ENCODE peak calls at places on chromosomes 13 and 19, in nine cellular contexts. D is skeletal muscle cell, F is choroid plexus epithelial cell, W is fibroblast of pulmonary artery, T is hepatocyte, Q is adrenal gland, G is mucosa of descending colon, V is HAP-1, O is neuronal stem cell. S is an unnamed sample.

GRCh38 chr19:10717356-10718204 is at the start of gene DNM2:
- DNase-seq in T (peak), D (peak), Q (peak), F (peak), O (peak), V (peak), G (peak), W (peak), S (peak)

GRCh38 chr13:70729369-70729768 is 621.1 kb upstream of the KLHL1 start:
- DNase-seq in F (peak), T (no peak), W (no peak), D (no peak), G (no peak), V (no peak), O (no peak), Q (no peak), S (no peak)

GRCh38 chr13:24233351-24233901 is 72.9 kb downstream of the SPATA13 start:
- DNase-seq in O (no peak), V (no peak), T (peak), D (no peak), Q (no peak), G (no peak), F (peak), W (peak), S (peak)

GRCh38 chr19:3263866-3264265 is 39.4 kb downstream of the CELF5 start:
- DNase-seq in F (no peak), D (no peak), O (no peak), Q (no peak), G (no peak), V (no peak), W (no peak), T (no peak), S (no peak)

GRCh38 chr19:38932425-38933179 is 1.9 kb downstream of the MRPS12 start:
- DNase-seq in O (no peak), V (no peak), W (peak), F (peak), T (no peak), G (peak), D (no peak), Q (peak), S (peak)

GRCh38 chr13:66329988-66330429 is 900.1 kb downstream of the PCDH9 start:
- DNase-seq in G (no peak), V (no peak), Q (no peak), D (no peak), T (no peak), O (no peak), W (no peak), F (peak), S (no peak)

GRCh38 chr13:79810671-79811070 is 329.7 kb downstream of the NDFIP2 start:
- DNase-seq in Q (no peak), G (no peak), W (peak), F (peak), O (no peak), T (no peak), D (no peak), V (peak), S (peak)

GRCh38 chr13:68056816-68057710 is 826.9 kb upstream of the PCDH9 start:
- DNase-seq in V (no peak), Q (no peak), F (peak), T (peak), O (no peak), W (peak), G (no peak), D (peak), S (no peak)

GRCh38 chr19:14563989-14564650 is 7.7 kb downstream of the NDUFB7 start:
- DNase-seq in T (peak), D (no peak), O (no peak), F (peak), Q (peak), G (peak), V (peak), W (no peak), S (no peak)

DNA sequence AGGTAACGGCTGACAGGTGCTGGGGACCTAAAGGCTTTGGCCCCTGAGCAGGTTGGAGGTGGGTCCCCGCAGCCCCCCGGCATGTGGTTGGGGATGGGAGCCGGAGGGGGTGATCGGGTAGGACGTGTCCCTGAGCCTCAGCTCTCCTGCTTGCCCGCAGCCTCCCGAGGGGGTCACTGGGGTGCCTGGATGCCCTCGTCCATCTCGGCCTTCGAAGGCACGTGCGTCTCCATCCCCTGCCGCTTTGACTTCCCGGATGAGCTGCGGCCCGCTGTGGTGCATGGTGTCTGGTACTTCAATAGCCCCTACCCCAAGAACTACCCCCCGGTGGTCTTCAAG is 3.5 kb downstream of the MAG start:
- DNase-seq in Q (no peak), D (no peak), W (no peak), G (no peak), O (no peak), F (no peak), V (no peak), T (no peak), S (no peak)
- H3K4me3 ChIP-seq in Q (no peak), D (no peak), W (no peak), G (no peak), O (no peak), F (no peak), V (no peak), T (no peak), S (no peak)

GRCh38 chr13:97276862-97277269 is 54.7 kb downstream of the MBNL2 start:
- DNase-seq in D (no peak), O (no peak), G (no peak), W (no peak), V (no peak), F (peak), T (no peak), Q (no peak), S (no peak)

GRCh38 chr13:97273341-97273831 is 51.3 kb downstream of the MBNL2 start:
- DNase-seq in D (no peak), F (no peak), O (no peak), W (no peak), V (no peak), Q (no peak), T (no peak), G (no peak), S (no peak)

GRCh38 chr13:97275265-97275664 is 53.1 kb downstream of the MBNL2 start:
- DNase-seq in V (no peak), W (peak), F (peak), T (peak), D (peak), O (no peak), G (no peak), Q (peak), S (no peak)

GRCh38 chr13:97274782-97275252 is 52.7 kb downstream of the MBNL2 start:
- DNase-seq in W (peak), G (no peak), D (no peak), T (no peak), O (no peak), F (peak), Q (no peak), V (no peak), S (peak)

DNA sequence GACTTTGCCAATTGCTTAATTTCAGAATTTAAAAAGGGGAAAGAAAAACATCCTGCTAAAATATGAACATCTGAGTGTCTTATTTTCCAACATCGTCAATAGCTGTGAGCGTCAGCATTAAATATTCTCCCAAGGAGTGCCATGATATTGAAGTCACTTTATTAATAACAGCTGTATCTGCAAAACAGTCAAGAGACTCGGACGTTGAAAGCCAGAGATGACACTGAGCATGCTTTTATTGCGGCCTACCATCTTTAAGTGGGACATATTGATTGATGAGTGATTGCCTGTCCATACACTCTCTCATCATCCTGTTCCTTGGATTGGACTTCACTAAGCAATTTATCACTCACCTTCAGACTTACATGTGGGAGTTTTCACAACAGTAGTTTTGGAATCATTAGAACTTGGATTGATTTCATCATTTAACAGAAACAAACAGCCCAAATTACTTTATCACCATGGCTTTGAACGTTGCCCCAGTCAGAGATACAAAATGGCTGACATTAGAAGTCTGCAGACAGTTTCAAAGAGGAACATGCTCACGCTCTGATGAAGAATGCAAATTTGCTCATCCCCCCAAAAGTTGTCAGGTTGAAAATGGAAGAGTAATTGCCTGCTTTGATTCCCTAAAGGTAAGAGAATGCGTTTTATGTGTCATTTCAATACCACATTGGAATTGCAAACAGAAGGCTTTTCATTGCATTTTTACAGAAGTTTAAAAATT is 53.8 kb downstream of the MBNL2 start:
- DNase-seq in Q (no peak), F (no peak), T (no peak), G (no peak), W (no peak), D (no peak), O (no peak), V (no peak), S (no peak)
- H3K4me3 ChIP-seq in Q (no peak), F (no peak), T (no peak), G (no peak), W (no peak), D (no peak), O (no peak), V (no peak), S (no peak)

GRCh38 chr13:109468123-109468522 is 318.3 kb downstream of the IRS2 start:
- DNase-seq in D (no peak), G (no peak), O (no peak), Q (no peak), F (no peak), W (no peak), V (no peak), T (no peak), S (peak)
- H3K4me3 ChIP-seq in D (no peak), G (no peak), O (no peak), Q (no peak), F (no peak), W (no peak), V (no peak), T (no peak), S (no peak)

GRCh38 chr13:98298599-98298998 is 121.5 kb upstream of the RNF113B start:
- DNase-seq in W (no peak), F (no peak), O (no peak), Q (no peak), T (no peak), V (no peak), G (no peak), D (no peak), S (no peak)

GRCh38 chr13:98299954-98300350 is 122.9 kb upstream of the RNF113B start:
- DNase-seq in V (no peak), O (no peak), Q (no peak), G (no peak), T (no peak), F (no peak), W (no peak), D (no peak), S (no peak)

GRCh38 chr13:98295371-98295770 is 118.3 kb upstream of the RNF113B start:
- DNase-seq in G (no peak), Q (no peak), F (peak), W (no peak), D (no peak), T (no peak), O (no peak), V (no peak), S (no peak)

GRCh38 chr13:98299243-98299953 is 122.3 kb upstream of the RNF113B start:
- DNase-seq in W (no peak), V (no peak), O (no peak), D (no peak), F (peak), G (no peak), Q (no peak), T (no peak), S (peak)

GRCh38 chr13:98297043-98297442 is 120.0 kb upstream of the RNF113B start:
- DNase-seq in Q (no peak), F (no peak), W (no peak), G (no peak), T (no peak), V (no peak), D (no peak), O (no peak), S (no peak)
- H3K4me3 ChIP-seq in Q (no peak), F (no peak), W (no peak), G (no peak), T (no peak), V (no peak), D (no peak), O (no peak), S (no peak)

GRCh38 chr13:20721058-20721453 is 17.6 kb downstream of the IL17D start:
- DNase-seq in D (no peak), G (no peak), F (no peak), T (no peak), W (no peak), O (no peak), V (no peak), Q (no peak), S (no peak)
- H3K4me3 ChIP-seq in D (no peak), G (no peak), F (peak), T (no peak), W (no peak), O (no peak), V (no peak), Q (no peak), S (no peak)

DNA sequence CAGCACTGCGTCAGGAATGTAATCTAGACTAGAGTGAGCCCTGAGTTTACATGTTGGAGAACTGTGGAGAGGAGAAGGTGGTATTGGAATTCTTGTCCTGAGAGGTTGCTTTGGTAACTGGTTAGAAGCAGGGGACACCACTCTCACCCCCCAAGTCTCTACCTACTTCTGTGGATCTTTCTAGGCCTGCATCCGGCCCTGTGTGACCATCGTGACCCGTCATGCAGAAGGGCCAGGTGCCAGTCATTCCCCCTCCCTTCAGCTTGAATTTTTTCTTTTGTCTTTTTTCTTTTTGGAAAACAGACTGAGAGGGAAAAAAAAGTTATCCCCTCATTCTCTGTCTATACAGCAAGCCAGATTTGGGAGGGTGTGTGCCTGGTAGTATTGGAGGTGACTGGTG is 31.8 kb downstream of the NFIX start:
- DNase-seq in Q (no peak), V (no peak), W (no peak), F (no peak), D (no peak), G (no peak), T (no peak), O (no peak), S (no peak)
- H3K4me3 ChIP-seq in Q (no peak), V (no peak), W (peak), F (no peak), D (no peak), G (no peak), T (no peak), O (no peak), S (no peak)